ENCODE peak calls at places on chromosome 2, in five cellular contexts. D is CD4-positive, alpha-beta T cell; T is mesendoderm; H is Peyer's patch; M is endothelial cell of umbilical vein. B is an unnamed sample.

GRCh38 chr2:58039170-58039611 is 7.4 kb upstream of the VRK2 start:
- DNase-seq in D (no peak), T (no peak), H (no peak), M (peak), B (no peak)

GRCh38 chr2:116489944-116490343 is 1324.5 kb upstream of the DDX18 start:
- DNase-seq in D (no peak), T (no peak), H (no peak), M (no peak), B (no peak)

GRCh38 chr2:58920001-58920400 is 678.9 kb upstream of the FANCL start:
- DNase-seq in D (no peak), T (no peak), H (no peak), M (no peak), B (no peak)

GRCh38 chr2:178295115-178295514 is 100.8 kb downstream of the OSBPL6 start:
- DNase-seq in D (no peak), T (no peak), H (no peak), M (no peak), B (no peak)

GRCh38 chr2:197982565-197982964 is 178.2 kb downstream of the PLCL1 start:
- DNase-seq in D (no peak), T (no peak), H (no peak), M (no peak), B (no peak)

GRCh38 chr2:207184768-207185167 is 19.0 kb upstream of the KLF7 start:
- DNase-seq in D (no peak), T (no peak), H (no peak), M (no peak), B (no peak)

GRCh38 chr2:240988146-240988545 is 10.3 kb upstream of the SNED1 start:
- DNase-seq in D (no peak), T (peak), H (no peak), M (no peak), B (no peak)

GRCh38 chr2:157460897-157461296 is 17.0 kb upstream of the CYTIP start:
- DNase-seq in D (no peak), T (no peak), H (no peak), M (no peak), B (no peak)

GRCh38 chr2:190530211-190530639 is 4.3 kb downstream of the NEMP2 start:
- DNase-seq in D (no peak), T (no peak), H (no peak), M (no peak), B (no peak)

GRCh38 chr2:120675460-120676130 is 60.1 kb upstream of the GLI2 start:
- DNase-seq in D (peak), T (peak), H (no peak), M (peak), B (no peak)

GRCh38 chr2:45993476-45993991 is 303.7 kb upstream of the EPAS1 start:
- DNase-seq in D (peak), T (peak), H (peak), M (peak), B (peak)

GRCh38 chr2:20382965-20383800 is 32.5 kb upstream of the PUM2 start:
- DNase-seq in D (no peak), T (no peak), H (no peak), M (no peak), B (peak)
- H3K27ac ChIP-seq in D (no peak), T (no peak), H (no peak), M (no peak), B (peak)

GRCh38 chr2:102604754-102605153 is 14.6 kb upstream of the SLC9A2 start:
- DNase-seq in D (no peak), T (peak), H (no peak), M (no peak), B (no peak)
- H3K27ac ChIP-seq in D (no peak), T (no peak), H (no peak), M (no peak), B (no peak)

GRCh38 chr2:201665420-201666158 is 22.3 kb upstream of the TMEM237 start:
- DNase-seq in D (no peak), T (no peak), H (no peak), M (peak), B (no peak)
- H3K27ac ChIP-seq in D (no peak), T (no peak), H (no peak), M (no peak), B (no peak)

GRCh38 chr2:88621432-88621831 is 5.8 kb downstream of the EIF2AK3 start:
- DNase-seq in D (no peak), T (no peak), H (no peak), M (no peak), B (no peak)
- H3K27ac ChIP-seq in D (no peak), T (no peak), H (no peak), M (no peak), B (no peak)

B was measured in epithelial cell of prostate.